ENCODE peak calls at places on chromosomes 5 and 9, in six cellular contexts. One of them, this sample, is unnamed.

GRCh38 chr9:3672399-3672798 is 146.6 kb upstream of the RFX3 start:
- DNase-seq in HepG2: no peak
- DNase-seq in SK-N-SH: no peak
- DNase-seq in H1: no peak
- DNase-seq in K562: no peak
- DNase-seq in GM12878: no peak
- DNase-seq in this sample: no peak

GRCh38 chr5:157686841-157687554 is 15.7 kb downstream of the C5orf52 start:
- DNase-seq in K562: no peak
- DNase-seq in SK-N-SH: no peak
- DNase-seq in GM12878: no peak
- DNase-seq in HepG2: no peak
- DNase-seq in H1: no peak
- DNase-seq in this sample: no peak

GRCh38 chr9:4389755-4390154 is 89.9 kb upstream of the GLIS3 start:
- DNase-seq in H1: no peak
- DNase-seq in K562: no peak
- DNase-seq in HepG2: no peak
- DNase-seq in GM12878: no peak
- DNase-seq in SK-N-SH: no peak
- DNase-seq in this sample: no peak

GRCh38 chr5:82074968-82075367 is 103.1 kb downstream of the ATG10 start:
- DNase-seq in H1: no peak
- DNase-seq in SK-N-SH: no peak
- DNase-seq in GM12878: no peak
- DNase-seq in K562: no peak
- DNase-seq in HepG2: no peak
- DNase-seq in this sample: no peak

GRCh38 chr9:27534658-27535209 is 5.1 kb upstream of the MOB3B start:
- DNase-seq in H1: no peak
- DNase-seq in GM12878: no peak
- DNase-seq in SK-N-SH: no peak
- DNase-seq in HepG2: no peak
- DNase-seq in K562: no peak
- DNase-seq in this sample: no peak

GRCh38 chr5:74127377-74128338 is 501.7 kb downstream of the ARHGEF28 start:
- DNase-seq in HepG2: peak; percentile 4
- DNase-seq in H1: no peak
- DNase-seq in GM12878: no peak
- DNase-seq in SK-N-SH: no peak
- DNase-seq in K562: no peak
- DNase-seq in this sample: no peak

GRCh38 chr9:122004589-122004988 is 88.5 kb downstream of the TTLL11 start:
- DNase-seq in H1: no peak
- DNase-seq in HepG2: no peak
- DNase-seq in K562: no peak
- DNase-seq in GM12878: no peak
- DNase-seq in SK-N-SH: no peak
- DNase-seq in this sample: no peak

GRCh38 chr5:138849439-138849838 is 25.7 kb downstream of the LRRTM2 start:
- DNase-seq in GM12878: no peak
- DNase-seq in HepG2: no peak
- DNase-seq in SK-N-SH: peak; percentile 19
- DNase-seq in H1: no peak
- DNase-seq in K562: no peak
- DNase-seq in this sample: no peak

GRCh38 chr9:118302721-118303120 is 598.5 kb downstream of the TLR4 start:
- DNase-seq in SK-N-SH: no peak
- DNase-seq in HepG2: no peak
- DNase-seq in H1: no peak
- DNase-seq in K562: no peak
- DNase-seq in GM12878: no peak
- DNase-seq in this sample: no peak

GRCh38 chr5:154757647-154758406 is 2.6 kb downstream of the LARP1 start:
- DNase-seq in K562: no peak
- DNase-seq in HepG2: no peak
- DNase-seq in H1: no peak
- DNase-seq in SK-N-SH: no peak
- DNase-seq in GM12878: no peak
- DNase-seq in this sample: peak; percentile 74

GRCh38 chr9:133572821-133573361 is 36.3 kb downstream of the FAM163B start:
- DNase-seq in GM12878: no peak
- DNase-seq in SK-N-SH: peak; percentile 86
- DNase-seq in HepG2: no peak
- DNase-seq in K562: no peak
- DNase-seq in H1: no peak
- DNase-seq in this sample: no peak

GRCh38 chr9:134689320-134690181 is 47.9 kb downstream of the COL5A1 start:
- DNase-seq in K562: peak; percentile 74
- DNase-seq in SK-N-SH: peak; percentile 88
- DNase-seq in GM12878: no peak
- DNase-seq in HepG2: peak; percentile 10
- DNase-seq in H1: peak; percentile 21
- DNase-seq in this sample: peak; percentile 26

DNA sequence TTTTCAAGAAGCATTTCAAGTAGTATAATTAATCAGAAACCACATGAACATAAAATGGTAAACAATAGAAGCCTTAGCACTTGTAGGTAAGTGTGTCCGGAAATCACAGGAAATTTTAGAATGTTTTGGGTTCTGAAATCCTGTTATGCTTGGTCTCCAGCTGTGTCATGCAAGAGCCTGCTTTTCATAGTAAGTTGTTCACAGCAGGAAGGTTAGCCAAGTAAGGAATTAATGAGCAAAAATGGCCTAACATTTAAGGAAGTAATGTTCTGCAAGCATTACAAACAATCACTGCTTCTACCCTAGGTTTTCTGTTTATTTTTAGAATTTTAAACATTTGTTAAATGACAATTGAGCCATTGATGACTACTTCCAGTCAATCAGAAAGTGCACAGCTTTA is 669.5 kb downstream of the SLCO4C1 start:
- DNase-seq in K562: no peak
- DNase-seq in GM12878: no peak
- DNase-seq in SK-N-SH: no peak
- DNase-seq in H1: no peak
- DNase-seq in HepG2: no peak
- DNase-seq in this sample: no peak
- H3K27ac ChIP-seq in K562: no peak overlapping the region
- H3K27ac ChIP-seq in GM12878: no peak overlapping the region
- H3K27ac ChIP-seq in SK-N-SH: no peak overlapping the region
- H3K27ac ChIP-seq in H1: no peak overlapping the region
- H3K27ac ChIP-seq in HepG2: no peak overlapping the region
- H3K27ac ChIP-seq in this sample: no peak overlapping the region

GRCh38 chr9:131776473-131776872 is 36.6 kb upstream of the RAPGEF1 start:
- DNase-seq in HepG2: peak; percentile 32
- DNase-seq in K562: peak; percentile 62
- DNase-seq in SK-N-SH: no peak
- DNase-seq in H1: no peak
- DNase-seq in GM12878: no peak
- DNase-seq in this sample: peak; percentile 24
- TF ChIP-seq GABPA in HepG2: no peak
- TF ChIP-seq GABPA in K562: no peak
- TF ChIP-seq GABPA in SK-N-SH: no peak
- TF ChIP-seq GABPA in H1: no peak
- TF ChIP-seq GABPA in GM12878: no peak
- TF ChIP-seq GABPA in this sample: no peak

GRCh38 chr5:150138551-150139265 is 16.9 kb downstream of the PDGFRB start:
- DNase-seq in K562: no peak
- DNase-seq in GM12878: no peak
- DNase-seq in H1: no peak
- DNase-seq in SK-N-SH: peak; percentile 80
- DNase-seq in HepG2: peak; percentile 89
- DNase-seq in this sample: no peak
- TF ChIP-seq POLR2AphosphoS5 in K562: no peak
- TF ChIP-seq POLR2AphosphoS5 in GM12878: no peak
- TF ChIP-seq POLR2AphosphoS5 in H1: no peak
- TF ChIP-seq POLR2AphosphoS5 in SK-N-SH: no peak
- TF ChIP-seq POLR2AphosphoS5 in HepG2: no peak
- TF ChIP-seq POLR2AphosphoS5 in this sample: no peak

GRCh38 chr9:135979472-135980166 is 18.4 kb upstream of the UBAC1 start:
- DNase-seq in HepG2: no peak
- DNase-seq in GM12878: no peak
- DNase-seq in SK-N-SH: no peak
- DNase-seq in K562: no peak
- DNase-seq in H1: no peak
- DNase-seq in this sample: no peak
- H3K27ac ChIP-seq in HepG2: no peak overlapping the region
- H3K27ac ChIP-seq in GM12878: no peak overlapping the region
- H3K27ac ChIP-seq in SK-N-SH: no peak overlapping the region
- H3K27ac ChIP-seq in K562: no peak overlapping the region
- H3K27ac ChIP-seq in H1: no peak overlapping the region
- H3K27ac ChIP-seq in this sample: no peak overlapping the region

GRCh38 chr5:68534131-68534940 is 318.8 kb downstream of the PIK3R1 start:
- DNase-seq in K562: no peak
- DNase-seq in SK-N-SH: peak; percentile 52
- DNase-seq in HepG2: peak; percentile 2
- DNase-seq in H1: no peak
- DNase-seq in GM12878: no peak
- DNase-seq in this sample: no peak
- TF ChIP-seq GABPA in K562: no peak
- TF ChIP-seq GABPA in SK-N-SH: no peak
- TF ChIP-seq GABPA in HepG2: no peak
- TF ChIP-seq GABPA in H1: no peak
- TF ChIP-seq GABPA in GM12878: no peak
- TF ChIP-seq GABPA in this sample: no peak

GRCh38 chr5:40675396-40676133 is 4.2 kb upstream of the PTGER4 start:
- DNase-seq in HepG2: no peak
- DNase-seq in GM12878: no peak
- DNase-seq in K562: no peak
- DNase-seq in H1: no peak
- DNase-seq in SK-N-SH: no peak
- DNase-seq in this sample: peak; percentile 42

GRCh38 chr5:40674661-40675235 is 5.0 kb upstream of the PTGER4 start:
- DNase-seq in HepG2: no peak
- DNase-seq in K562: no peak
- DNase-seq in H1: no peak
- DNase-seq in GM12878: no peak
- DNase-seq in SK-N-SH: no peak
- DNase-seq in this sample: no peak

GRCh38 chr5:40678021-40678939 is 1.4 kb upstream of the PTGER4 start:
- DNase-seq in H1: no peak
- DNase-seq in GM12878: no peak
- DNase-seq in HepG2: no peak
- DNase-seq in K562: no peak
- DNase-seq in SK-N-SH: no peak
- DNase-seq in this sample: peak; percentile 44

GRCh38 chr5:40677456-40677855 is 2.3 kb upstream of the PTGER4 start:
- DNase-seq in K562: no peak
- DNase-seq in H1: no peak
- DNase-seq in GM12878: no peak
- DNase-seq in HepG2: no peak
- DNase-seq in SK-N-SH: no peak
- DNase-seq in this sample: no peak

GRCh38 chr5:40676643-40677333 is 2.9 kb upstream of the PTGER4 start:
- DNase-seq in SK-N-SH: no peak
- DNase-seq in K562: no peak
- DNase-seq in H1: no peak
- DNase-seq in HepG2: no peak
- DNase-seq in GM12878: no peak
- DNase-seq in this sample: no peak
- TF ChIP-seq POLR2AphosphoS5 in SK-N-SH: no peak
- TF ChIP-seq POLR2AphosphoS5 in K562: no peak
- TF ChIP-seq POLR2AphosphoS5 in H1: no peak
- TF ChIP-seq POLR2AphosphoS5 in HepG2: no peak
- TF ChIP-seq POLR2AphosphoS5 in GM12878: no peak
- TF ChIP-seq POLR2AphosphoS5 in this sample: no peak

DNA sequence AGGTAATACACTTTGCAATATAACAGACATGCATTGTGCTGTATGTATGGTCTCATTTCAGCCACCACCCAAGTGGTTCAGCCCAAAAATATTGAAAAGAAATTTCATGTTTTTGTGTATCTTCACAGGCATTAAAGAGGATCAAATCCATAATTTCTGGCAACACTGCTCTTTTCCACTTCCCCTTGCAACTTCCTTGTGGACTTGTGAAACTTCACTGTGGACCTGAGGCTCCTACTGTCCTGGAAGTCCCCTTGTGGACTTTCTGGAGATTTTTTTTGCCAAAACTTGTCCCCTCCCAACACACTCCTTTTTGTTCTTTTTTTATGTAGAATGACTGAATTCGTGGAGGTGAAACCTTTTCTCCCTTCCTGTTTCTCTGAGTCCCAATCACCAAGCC is 14.3 kb downstream of the OTULINL start:
- DNase-seq in HepG2: no peak
- DNase-seq in SK-N-SH: no peak
- DNase-seq in K562: no peak
- DNase-seq in GM12878: no peak
- DNase-seq in H1: no peak
- DNase-seq in this sample: no peak
- H3K27ac ChIP-seq in HepG2: no peak overlapping the region
- H3K27ac ChIP-seq in SK-N-SH: no peak overlapping the region
- H3K27ac ChIP-seq in K562: no peak overlapping the region
- H3K27ac ChIP-seq in GM12878: peak overlapping the region; percentile 67
- H3K27ac ChIP-seq in H1: no peak overlapping the region
- H3K27ac ChIP-seq in this sample: peak overlapping the region; percentile 74